ENCODE peak calls at places on chromosomes 12 and 14, in six cellular contexts. T is EL, D is amygdala, G is cardiac fibroblast, R is IMR-90, W is NCI-H460. X is an unnamed sample.

GRCh38 chr12:50403001-50403440 is 2.3 kb downstream of the LARP4 start:
- DNase-seq in T (no peak), D (no peak), G (no peak), R (no peak), W (no peak), X (no peak)

GRCh38 chr14:24971255-24971654 is 78.7 kb downstream of the STXBP6 start:
- DNase-seq in T (no peak), D (no peak), G (no peak), R (no peak), W (no peak), X (no peak)

GRCh38 chr12:97556201-97556824 is 93.7 kb downstream of the RMST start:
- DNase-seq in T (peak; percentile 5), D (no peak), G (peak; percentile 4), R (no peak), W (no peak), X (no peak)

GRCh38 chr12:4700621-4701026 is 19.6 kb upstream of the GALNT8 start:
- DNase-seq in T (no peak), D (no peak), G (peak; percentile 63), R (peak; percentile 63), W (no peak), X (no peak)

GRCh38 chr12:69278814-69279782 is 39.7 kb downstream of the CPSF6 start:
- DNase-seq in T (no peak), D (no peak), G (no peak), R (no peak), W (no peak), X (no peak)

GRCh38 chr14:63705561-63706070 is 22.2 kb downstream of the SGPP1 start:
- DNase-seq in T (no peak), D (no peak), G (no peak), R (no peak), W (no peak), X (no peak)

GRCh38 chr12:49055978-49056754 is 4.4 kb downstream of the KMT2D start:
- DNase-seq in T (peak; percentile 75), D (peak; percentile 58), G (peak; percentile 89), R (peak; percentile 82), W (peak; percentile 42), X (no peak)

GRCh38 chr12:51797301-51797700 is 51.2 kb downstream of the FIGNL2 start:
- DNase-seq in T (no peak), D (no peak), G (no peak), R (no peak), W (no peak), X (no peak)

GRCh38 chr12:96194901-96195844 is 998 bp downstream of the ELK3 start:
- DNase-seq in T (peak; percentile 86), D (peak; percentile 19), G (peak; percentile 90), R (peak; percentile 91), W (peak; percentile 39), X (no peak)

GRCh38 chr12:59131462-59131861 is 211.2 kb upstream of the LRIG3 start:
- DNase-seq in T (no peak), D (no peak), G (no peak), R (no peak), W (no peak), X (no peak)

GRCh38 chr12:123483602-123484273 is 25.8 kb downstream of the SNRNP35 start:
- DNase-seq in T (no peak), D (no peak), G (no peak), R (no peak), W (no peak), X (no peak)

GRCh38 chr12:123024819-123025391 is 44.4 kb downstream of the ARL6IP4 start:
- DNase-seq in T (peak; percentile 29), D (no peak), G (peak; percentile 54), R (peak; percentile 55), W (no peak), X (no peak)

GRCh38 chr14:100086361-100086760 is 21.1 kb downstream of the EVL start:
- DNase-seq in T (no peak), D (no peak), G (no peak), R (no peak), W (no peak), X (no peak)

GRCh38 chr12:57086951-57087688 is 1.8 kb upstream of the NAB2 start:
- DNase-seq in T (peak; percentile 93), D (peak; percentile 56), G (peak; percentile 89), R (peak; percentile 93), W (peak; percentile 79), X (peak; percentile 52)

X was measured in substantia nigra.